ENCODE peak calls at places on chromosomes 2 and 18, in four cellular contexts. Z is SK-N-SH, U is K562, K is H1. N is an unnamed sample.

GRCh38 chr2:192151848-192152247 is 42.9 kb downstream of the TMEFF2 start:
- DNase-seq in Z (no peak), U (no peak), K (no peak), N (no peak)

GRCh38 chr18:22168360-22168921 is 948 bp upstream of the GATA6 start:
- DNase-seq in Z (peak), U (peak), K (no peak), N (peak)

GRCh38 chr2:215454519-215454918 is 18.7 kb upstream of the FN1 start:
- DNase-seq in U (peak), Z (peak), K (no peak), N (no peak)

GRCh38 chr2:171522057-171522803 is at the start of gene CYBRD1:
- DNase-seq in K (no peak), U (peak), Z (peak), N (peak)

GRCh38 chr2:40721595-40721994 is 269.7 kb upstream of the SLC8A1 start:
- DNase-seq in Z (no peak), K (no peak), U (no peak), N (no peak)

GRCh38 chr2:66596229-66596628 is 161.3 kb downstream of the MEIS1 start:
- DNase-seq in K (no peak), U (no peak), Z (no peak), N (no peak)

GRCh38 chr2:163859951-163860350 is 124.1 kb upstream of the FIGN start:
- DNase-seq in U (no peak), Z (no peak), K (no peak), N (no peak)

GRCh38 chr18:69759046-69759445 is 188.6 kb downstream of the CD226 start:
- DNase-seq in Z (no peak), K (no peak), U (no peak), N (no peak)

GRCh38 chr18:49855711-49856110 is 42.4 kb upstream of the ACAA2 start:
- DNase-seq in K (no peak), U (no peak), Z (no peak), N (no peak)

GRCh38 chr2:28071221-28071620 is 180.7 kb downstream of the BABAM2 start:
- DNase-seq in Z (no peak), K (no peak), U (no peak), N (no peak)

GRCh38 chr2:128644745-128645256 is 326.1 kb upstream of the HS6ST1 start:
- DNase-seq in U (no peak), Z (no peak), K (no peak), N (peak)

GRCh38 chr2:4745596-4745995 is 946.6 kb upstream of the SOX11 start:
- DNase-seq in Z (no peak), K (no peak), U (no peak), N (no peak)

GRCh38 chr2:23387221-23387550 is 2.2 kb downstream of the KLHL29 start:
- DNase-seq in K (no peak), U (no peak), Z (no peak), N (no peak)

GRCh38 chr2:29966256-29966655 is 44.9 kb upstream of the ALK start:
- DNase-seq in K (no peak), U (no peak), Z (no peak), N (no peak)

DNA sequence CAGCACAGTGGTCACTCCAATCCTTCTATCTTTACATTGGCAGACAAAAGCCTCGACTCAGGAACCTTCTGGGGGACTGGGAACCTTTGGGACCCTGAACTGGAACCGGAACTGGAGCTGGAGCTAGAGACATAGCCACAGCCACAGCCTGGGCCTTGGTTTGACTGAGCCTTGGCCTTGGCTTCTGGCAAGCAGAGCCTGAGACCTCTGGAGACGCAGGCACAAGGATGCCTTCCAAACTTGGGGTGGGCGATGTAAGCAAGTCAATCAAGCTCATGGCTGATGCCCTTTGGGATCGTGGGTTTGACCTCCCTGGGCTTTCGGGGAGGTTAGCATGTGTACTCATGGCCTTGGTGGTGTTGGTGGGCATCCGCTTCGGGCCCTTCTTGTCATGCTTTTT is 619.3 kb downstream of the MBD2 start:
- DNase-seq in Z (no peak), U (no peak), K (no peak), N (no peak)
- TF ChIP-seq TEAD4 in Z (no peak), U (no peak), K (no peak), N (no peak)

GRCh38 chr18:57273194-57273593 is 79.2 kb upstream of the ST8SIA3 start:
- DNase-seq in K (no peak), Z (no peak), U (no peak), N (no peak)

GRCh38 chr18:57276720-57277284 is 75.6 kb upstream of the ST8SIA3 start:
- DNase-seq in K (no peak), U (no peak), Z (no peak), N (no peak)

GRCh38 chr18:57269756-57270534 is 82.4 kb upstream of the ST8SIA3 start:
- DNase-seq in Z (no peak), U (no peak), K (no peak), N (no peak)

GRCh38 chr18:57275111-57275510 is 77.2 kb upstream of the ST8SIA3 start:
- DNase-seq in K (no peak), Z (no peak), U (no peak), N (no peak)
- TF ChIP-seq TEAD4 in K (no peak), Z (no peak), U (no peak), N (no peak)

GRCh38 chr2:19866741-19867140 is 35.0 kb downstream of the TTC32 start:
- DNase-seq in K (no peak), Z (no peak), U (no peak), N (no peak)

GRCh38 chr2:19864369-19864768 is 37.4 kb downstream of the TTC32 start:
- DNase-seq in Z (no peak), U (no peak), K (no peak), N (no peak)

GRCh38 chr2:19865151-19865550 is 36.6 kb downstream of the TTC32 start:
- DNase-seq in U (no peak), K (no peak), Z (peak), N (no peak)

GRCh38 chr2:19861771-19862170 is 40.0 kb downstream of the TTC32 start:
- DNase-seq in U (no peak), K (no peak), Z (no peak), N (no peak)

GRCh38 chr2:19863303-19864041 is 38.3 kb downstream of the TTC32 start:
- DNase-seq in K (peak), Z (peak), U (peak), N (peak)
- TF ChIP-seq TEAD4 in K (no peak), Z (no peak), U (no peak), N (no peak)

DNA sequence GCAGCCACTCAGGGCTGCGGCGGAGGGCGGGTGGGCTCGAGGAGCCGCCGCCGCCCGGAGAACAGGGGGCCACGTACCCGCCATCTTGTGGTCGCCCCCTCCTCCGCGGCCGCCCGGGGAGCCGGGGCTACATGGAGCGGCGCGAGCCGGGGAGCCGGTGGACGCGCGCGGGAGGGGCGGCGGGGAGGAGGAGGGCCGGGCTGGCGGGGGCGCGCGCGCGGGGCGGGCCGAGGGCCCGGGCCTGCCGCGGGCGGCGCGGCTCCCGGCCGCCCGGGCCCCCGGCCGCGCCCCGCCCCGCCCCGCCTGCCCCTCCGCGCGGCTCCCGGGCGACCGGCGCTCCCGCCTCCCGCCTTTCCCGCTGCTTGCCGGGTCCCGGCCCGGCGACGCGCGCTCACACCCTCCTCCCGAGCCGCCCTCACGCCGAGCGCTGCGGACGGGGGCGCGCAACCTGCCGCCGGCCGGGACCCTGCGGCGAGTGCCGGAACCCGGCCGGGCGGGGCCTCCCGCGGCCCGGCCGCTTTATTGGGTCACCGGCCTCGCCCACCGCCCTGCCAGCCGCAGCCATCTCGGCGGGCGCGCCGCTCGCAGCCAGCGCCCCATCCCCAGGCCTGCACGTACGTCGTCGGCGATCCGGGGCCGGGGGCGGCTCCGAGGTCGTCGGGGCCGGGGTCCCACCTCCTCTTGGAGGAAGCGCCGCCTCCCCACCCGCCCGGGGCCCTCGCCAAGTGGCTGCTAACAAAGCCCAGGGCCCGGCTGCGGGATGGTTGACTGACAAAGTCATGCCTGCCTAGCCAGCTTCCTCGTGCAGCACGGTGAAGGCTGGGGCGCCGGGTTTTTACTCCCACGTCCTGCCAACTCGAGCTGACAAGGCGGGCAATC is at the start of gene PPP4R1:
- DNase-seq in Z (peak), U (peak), K (peak), N (peak)
- TF ChIP-seq TEAD4 in Z (no peak), U (peak), K (no peak), N (no peak)

DNA sequence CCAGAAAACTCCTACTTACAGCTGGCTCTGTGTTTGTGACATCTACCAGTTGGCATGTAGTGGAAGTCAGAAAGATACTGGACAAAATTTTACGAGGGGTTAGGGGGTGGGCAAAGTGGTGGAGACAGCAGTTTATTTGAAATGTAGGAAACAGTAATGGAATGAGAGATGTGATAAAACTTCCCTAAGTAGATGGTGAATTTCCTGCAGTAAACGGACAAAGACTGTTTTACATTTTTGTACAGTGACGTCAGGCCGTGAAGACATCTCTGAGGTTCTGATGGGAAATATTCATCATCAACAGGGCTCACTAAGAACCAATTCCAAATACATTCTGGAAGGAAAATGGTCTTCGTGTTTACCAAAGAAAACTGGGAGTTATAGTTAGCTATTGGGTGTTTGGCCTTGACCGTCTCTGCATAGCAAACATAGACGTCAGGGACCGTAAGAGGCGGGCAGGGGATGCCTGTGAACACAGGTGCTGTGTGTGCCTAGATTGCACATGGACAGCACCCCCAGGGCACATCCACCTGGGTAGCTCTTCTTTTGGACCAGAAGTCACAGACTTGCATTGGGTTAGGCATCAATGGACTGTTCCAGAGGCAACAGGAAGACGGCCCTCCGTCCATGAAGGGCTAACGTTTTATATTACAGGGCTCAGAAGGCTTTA is 131.5 kb downstream of the ZNF516 start:
- DNase-seq in Z (no peak), U (no peak), K (no peak), N (no peak)
- TF ChIP-seq TEAD4 in Z (no peak), U (no peak), K (no peak), N (no peak)

N was measured in WTC11.